ENCODE peak calls at places on chromosomes 3 and 15, in seven cellular contexts. One of them, this sample, is unnamed.

GRCh38 chr3:177521305-177521704 is 324.0 kb upstream of the TBL1XR1 start:
- DNase-seq in choroid plexus epithelial cell: no peak
- DNase-seq in neural crest cell: no peak
- DNase-seq in gastrocnemius medialis: no peak
- DNase-seq in AG04450: no peak
- DNase-seq in BJ: no peak
- DNase-seq in epithelial cell of esophagus: peak; percentile 90
- DNase-seq in this sample: no peak

GRCh38 chr3:184663756-184664155 is 48.1 kb downstream of the MAGEF1 start:
- DNase-seq in choroid plexus epithelial cell: no peak
- DNase-seq in neural crest cell: no peak
- DNase-seq in AG04450: no peak
- DNase-seq in BJ: peak; percentile 20
- DNase-seq in epithelial cell of esophagus: no peak
- DNase-seq in gastrocnemius medialis: no peak
- DNase-seq in this sample: peak; percentile 54

GRCh38 chr3:3296858-3297430 is 117.5 kb upstream of the CRBN start:
- DNase-seq in gastrocnemius medialis: no peak
- DNase-seq in BJ: no peak
- DNase-seq in choroid plexus epithelial cell: no peak
- DNase-seq in AG04450: no peak
- DNase-seq in neural crest cell: no peak
- DNase-seq in epithelial cell of esophagus: no peak
- DNase-seq in this sample: no peak

GRCh38 chr3:166837535-166837934 is 542.6 kb downstream of the ZBBX start:
- DNase-seq in BJ: no peak
- DNase-seq in gastrocnemius medialis: no peak
- DNase-seq in epithelial cell of esophagus: peak; percentile 62
- DNase-seq in choroid plexus epithelial cell: no peak
- DNase-seq in AG04450: no peak
- DNase-seq in neural crest cell: peak; percentile 3
- DNase-seq in this sample: no peak

GRCh38 chr15:47885921-47886320 is 168.6 kb downstream of the SEMA6D start:
- DNase-seq in choroid plexus epithelial cell: peak; percentile 51
- DNase-seq in epithelial cell of esophagus: peak; percentile 91
- DNase-seq in gastrocnemius medialis: no peak
- DNase-seq in BJ: peak; percentile 17
- DNase-seq in neural crest cell: no peak
- DNase-seq in AG04450: no peak
- DNase-seq in this sample: no peak

GRCh38 chr3:61250784-61251173 is 473 bp downstream of the FHIT start:
- DNase-seq in epithelial cell of esophagus: peak; percentile 77
- DNase-seq in BJ: no peak
- DNase-seq in choroid plexus epithelial cell: peak; percentile 9
- DNase-seq in gastrocnemius medialis: peak; percentile 33
- DNase-seq in AG04450: no peak
- DNase-seq in neural crest cell: peak; percentile 2
- DNase-seq in this sample: no peak

GRCh38 chr15:52097176-52097575 is 15.4 kb downstream of the BCL2L10 start:
- DNase-seq in AG04450: no peak
- DNase-seq in choroid plexus epithelial cell: peak; percentile 62
- DNase-seq in epithelial cell of esophagus: no peak
- DNase-seq in neural crest cell: no peak
- DNase-seq in gastrocnemius medialis: no peak
- DNase-seq in BJ: no peak
- DNase-seq in this sample: no peak

GRCh38 chr15:48695088-48695834 is 49.8 kb upstream of the FBN1 start:
- DNase-seq in BJ: peak; percentile 95
- DNase-seq in gastrocnemius medialis: no peak
- DNase-seq in AG04450: peak; percentile 53
- DNase-seq in choroid plexus epithelial cell: peak; percentile 86
- DNase-seq in epithelial cell of esophagus: peak; percentile 78
- DNase-seq in neural crest cell: no peak
- DNase-seq in this sample: peak; percentile 74

GRCh38 chr3:99892332-99892731 is 74.7 kb downstream of the CMSS1 start:
- DNase-seq in choroid plexus epithelial cell: no peak
- DNase-seq in AG04450: no peak
- DNase-seq in gastrocnemius medialis: no peak
- DNase-seq in neural crest cell: no peak
- DNase-seq in epithelial cell of esophagus: no peak
- DNase-seq in BJ: no peak
- DNase-seq in this sample: no peak

GRCh38 chr3:48416091-48416505 is 13.8 kb downstream of the PLXNB1 start:
- DNase-seq in epithelial cell of esophagus: no peak
- DNase-seq in gastrocnemius medialis: no peak
- DNase-seq in neural crest cell: no peak
- DNase-seq in AG04450: no peak
- DNase-seq in choroid plexus epithelial cell: no peak
- DNase-seq in BJ: no peak
- DNase-seq in this sample: no peak

GRCh38 chr3:30775070-30775469 is 119.4 kb downstream of the GADL1 start:
- DNase-seq in AG04450: no peak
- DNase-seq in gastrocnemius medialis: no peak
- DNase-seq in BJ: no peak
- DNase-seq in epithelial cell of esophagus: peak; percentile 71
- DNase-seq in choroid plexus epithelial cell: no peak
- DNase-seq in neural crest cell: no peak
- DNase-seq in this sample: no peak

GRCh38 chr3:53169045-53169831 is 8.2 kb downstream of the PRKCD start:
- DNase-seq in BJ: no peak
- DNase-seq in gastrocnemius medialis: no peak
- DNase-seq in neural crest cell: no peak
- DNase-seq in epithelial cell of esophagus: peak; percentile 42
- DNase-seq in choroid plexus epithelial cell: peak; percentile 41
- DNase-seq in AG04450: no peak
- DNase-seq in this sample: no peak

GRCh38 chr3:32303051-32303786 is 64.7 kb downstream of the CMTM8 start:
- DNase-seq in gastrocnemius medialis: no peak
- DNase-seq in choroid plexus epithelial cell: peak; percentile 61
- DNase-seq in neural crest cell: no peak
- DNase-seq in AG04450: no peak
- DNase-seq in BJ: no peak
- DNase-seq in epithelial cell of esophagus: no peak
- DNase-seq in this sample: no peak

GRCh38 chr3:43285644-43286043 is 696 bp upstream of the SNRK start:
- DNase-seq in neural crest cell: no peak
- DNase-seq in epithelial cell of esophagus: no peak
- DNase-seq in choroid plexus epithelial cell: no peak
- DNase-seq in BJ: no peak
- DNase-seq in gastrocnemius medialis: no peak
- DNase-seq in AG04450: no peak
- DNase-seq in this sample: no peak

GRCh38 chr3:187498211-187498610 is 130.0 kb downstream of the RTP4 start:
- DNase-seq in AG04450: no peak
- DNase-seq in gastrocnemius medialis: no peak
- DNase-seq in BJ: no peak
- DNase-seq in choroid plexus epithelial cell: no peak
- DNase-seq in epithelial cell of esophagus: no peak
- DNase-seq in neural crest cell: no peak
- DNase-seq in this sample: no peak

GRCh38 chr3:14333215-14333614 is 69.2 kb upstream of the SLC6A6 start:
- DNase-seq in epithelial cell of esophagus: no peak
- DNase-seq in gastrocnemius medialis: no peak
- DNase-seq in BJ: no peak
- DNase-seq in AG04450: no peak
- DNase-seq in neural crest cell: no peak
- DNase-seq in choroid plexus epithelial cell: no peak
- DNase-seq in this sample: no peak

GRCh38 chr3:129104498-129105079 is 17.0 kb downstream of the RAB43 start:
- DNase-seq in choroid plexus epithelial cell: no peak
- DNase-seq in AG04450: no peak
- DNase-seq in neural crest cell: no peak
- DNase-seq in BJ: no peak
- DNase-seq in gastrocnemius medialis: no peak
- DNase-seq in epithelial cell of esophagus: no peak
- DNase-seq in this sample: no peak

GRCh38 chr15:66838671-66839239 is 136.7 kb downstream of the SMAD6 start:
- DNase-seq in BJ: no peak
- DNase-seq in choroid plexus epithelial cell: peak; percentile 77
- DNase-seq in neural crest cell: no peak
- DNase-seq in epithelial cell of esophagus: peak; percentile 38
- DNase-seq in AG04450: no peak
- DNase-seq in gastrocnemius medialis: no peak
- DNase-seq in this sample: no peak

GRCh38 chr3:61768284-61769012 is 207.1 kb downstream of the PTPRG start:
- DNase-seq in neural crest cell: no peak
- DNase-seq in gastrocnemius medialis: no peak
- DNase-seq in BJ: no peak
- DNase-seq in epithelial cell of esophagus: peak; percentile 74
- DNase-seq in choroid plexus epithelial cell: peak; percentile 24
- DNase-seq in AG04450: no peak
- DNase-seq in this sample: no peak

GRCh38 chr15:65584241-65584640 is 26.7 kb downstream of the INTS14 start:
- DNase-seq in gastrocnemius medialis: no peak
- DNase-seq in neural crest cell: no peak
- DNase-seq in BJ: no peak
- DNase-seq in choroid plexus epithelial cell: no peak
- DNase-seq in AG04450: no peak
- DNase-seq in epithelial cell of esophagus: no peak
- DNase-seq in this sample: no peak

GRCh38 chr3:51682079-51682478 is 11.0 kb downstream of the TEX264 start:
- DNase-seq in gastrocnemius medialis: peak; percentile 69
- DNase-seq in AG04450: peak; percentile 67
- DNase-seq in choroid plexus epithelial cell: peak; percentile 94
- DNase-seq in BJ: peak; percentile 52
- DNase-seq in epithelial cell of esophagus: peak; percentile 93
- DNase-seq in neural crest cell: peak; percentile 48
- DNase-seq in this sample: peak; percentile 64

GRCh38 chr3:72187131-72187530 is 402.2 kb upstream of the PROK2 start:
- DNase-seq in choroid plexus epithelial cell: peak; percentile 10
- DNase-seq in BJ: no peak
- DNase-seq in neural crest cell: no peak
- DNase-seq in gastrocnemius medialis: no peak
- DNase-seq in AG04450: no peak
- DNase-seq in epithelial cell of esophagus: no peak
- DNase-seq in this sample: no peak
- TF ChIP-seq CTCF in choroid plexus epithelial cell: peak; percentile 34
- TF ChIP-seq CTCF in BJ: no peak
- TF ChIP-seq CTCF in neural crest cell: no peak
- TF ChIP-seq CTCF in gastrocnemius medialis: no peak
- TF ChIP-seq CTCF in AG04450: peak; percentile 6
- TF ChIP-seq CTCF in epithelial cell of esophagus: no peak
- TF ChIP-seq CTCF in this sample: no peak

GRCh38 chr3:12541625-12542024 is 3.7 kb downstream of the MKRN2OS start:
- DNase-seq in epithelial cell of esophagus: peak; percentile 40
- DNase-seq in gastrocnemius medialis: no peak
- DNase-seq in choroid plexus epithelial cell: no peak
- DNase-seq in BJ: no peak
- DNase-seq in neural crest cell: no peak
- DNase-seq in AG04450: no peak
- DNase-seq in this sample: no peak

GRCh38 chr3:12532182-12532581 is 13.1 kb downstream of the MKRN2OS start:
- DNase-seq in neural crest cell: no peak
- DNase-seq in epithelial cell of esophagus: no peak
- DNase-seq in BJ: no peak
- DNase-seq in AG04450: no peak
- DNase-seq in gastrocnemius medialis: no peak
- DNase-seq in choroid plexus epithelial cell: no peak
- DNase-seq in this sample: no peak

DNA sequence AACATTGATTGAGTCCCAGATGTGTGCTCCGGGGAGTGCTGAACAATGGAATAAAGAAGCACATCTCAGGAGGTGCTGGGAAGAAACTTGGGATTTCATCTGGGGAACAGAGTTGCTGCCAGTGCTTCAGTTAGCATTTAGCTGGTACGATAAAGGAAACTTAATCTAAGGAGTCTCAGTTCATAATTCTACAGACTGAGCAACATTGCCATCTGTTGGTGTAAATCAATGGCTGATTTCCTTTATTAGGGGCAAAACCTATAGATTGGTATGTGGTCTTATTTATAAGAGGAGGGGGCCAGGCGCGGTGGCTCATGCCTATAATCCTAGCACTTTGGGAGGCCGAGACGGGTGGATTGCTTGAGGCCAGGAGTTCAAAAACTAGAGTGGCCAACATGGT is 8.9 kb downstream of the MKRN2OS start:
- DNase-seq in epithelial cell of esophagus: no peak
- DNase-seq in choroid plexus epithelial cell: peak; percentile 62
- DNase-seq in neural crest cell: no peak
- DNase-seq in gastrocnemius medialis: no peak
- DNase-seq in AG04450: no peak
- DNase-seq in BJ: no peak
- DNase-seq in this sample: no peak
- TF ChIP-seq CTCF in epithelial cell of esophagus: no peak
- TF ChIP-seq CTCF in choroid plexus epithelial cell: peak; percentile 59
- TF ChIP-seq CTCF in neural crest cell: no peak
- TF ChIP-seq CTCF in gastrocnemius medialis: peak; percentile 8
- TF ChIP-seq CTCF in AG04450: peak; percentile 56
- TF ChIP-seq CTCF in BJ: peak; percentile 30
- TF ChIP-seq CTCF in this sample: peak; percentile 25

GRCh38 chr3:151766454-151766853 is 32.7 kb downstream of the AADACL2 start:
- DNase-seq in BJ: no peak
- DNase-seq in choroid plexus epithelial cell: peak; percentile 61
- DNase-seq in neural crest cell: no peak
- DNase-seq in epithelial cell of esophagus: peak; percentile 38
- DNase-seq in gastrocnemius medialis: no peak
- DNase-seq in AG04450: no peak
- DNase-seq in this sample: no peak
- TF ChIP-seq CTCF in BJ: no peak
- TF ChIP-seq CTCF in choroid plexus epithelial cell: no peak
- TF ChIP-seq CTCF in neural crest cell: no peak
- TF ChIP-seq CTCF in epithelial cell of esophagus: no peak
- TF ChIP-seq CTCF in gastrocnemius medialis: no peak
- TF ChIP-seq CTCF in AG04450: no peak
- TF ChIP-seq CTCF in this sample: no peak

GRCh38 chr15:55514414-55514850 is 6.4 kb upstream of the DNAAF4 start:
- DNase-seq in AG04450: no peak
- DNase-seq in neural crest cell: no peak
- DNase-seq in epithelial cell of esophagus: peak; percentile 68
- DNase-seq in BJ: no peak
- DNase-seq in choroid plexus epithelial cell: no peak
- DNase-seq in gastrocnemius medialis: no peak
- DNase-seq in this sample: no peak

GRCh38 chr15:55515991-55516776 is 8.2 kb upstream of the DNAAF4 start:
- DNase-seq in choroid plexus epithelial cell: no peak
- DNase-seq in gastrocnemius medialis: no peak
- DNase-seq in BJ: no peak
- DNase-seq in AG04450: no peak
- DNase-seq in neural crest cell: no peak
- DNase-seq in epithelial cell of esophagus: no peak
- DNase-seq in this sample: no peak

GRCh38 chr15:55522741-55523450 is 14.9 kb upstream of the DNAAF4 start:
- DNase-seq in gastrocnemius medialis: no peak
- DNase-seq in choroid plexus epithelial cell: no peak
- DNase-seq in neural crest cell: no peak
- DNase-seq in BJ: no peak
- DNase-seq in epithelial cell of esophagus: no peak
- DNase-seq in AG04450: no peak
- DNase-seq in this sample: no peak

GRCh38 chr15:55518009-55518408 is 10.0 kb upstream of the DNAAF4 start:
- DNase-seq in neural crest cell: no peak
- DNase-seq in gastrocnemius medialis: no peak
- DNase-seq in choroid plexus epithelial cell: no peak
- DNase-seq in epithelial cell of esophagus: no peak
- DNase-seq in BJ: no peak
- DNase-seq in AG04450: no peak
- DNase-seq in this sample: no peak

DNA sequence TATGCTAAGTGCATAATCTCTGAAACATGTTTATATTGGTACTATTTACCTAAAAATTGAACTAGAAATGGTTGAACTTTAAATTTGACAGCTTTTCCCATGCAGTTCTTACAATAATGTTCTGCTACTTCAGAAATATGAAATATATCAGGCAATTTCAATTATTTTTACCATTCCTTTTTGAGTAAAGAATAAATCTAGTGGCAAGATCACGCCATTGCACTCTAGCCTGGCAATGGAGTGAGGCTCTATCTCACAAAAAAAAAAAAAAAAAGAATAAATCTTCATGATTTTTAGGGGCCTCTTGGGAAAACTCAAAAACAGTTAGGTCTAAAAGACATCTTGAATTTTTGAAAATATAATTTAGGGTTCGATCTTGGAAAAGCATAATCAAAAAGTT is 10.6 kb upstream of the DNAAF4 start:
- DNase-seq in epithelial cell of esophagus: no peak
- DNase-seq in choroid plexus epithelial cell: peak; percentile 38
- DNase-seq in BJ: no peak
- DNase-seq in AG04450: no peak
- DNase-seq in gastrocnemius medialis: no peak
- DNase-seq in neural crest cell: no peak
- DNase-seq in this sample: no peak
- TF ChIP-seq CTCF in epithelial cell of esophagus: peak; percentile 31
- TF ChIP-seq CTCF in choroid plexus epithelial cell: peak; percentile 47
- TF ChIP-seq CTCF in BJ: no peak
- TF ChIP-seq CTCF in AG04450: peak; percentile 40
- TF ChIP-seq CTCF in gastrocnemius medialis: no peak
- TF ChIP-seq CTCF in neural crest cell: peak; percentile 55
- TF ChIP-seq CTCF in this sample: no peak

This sample was measured in AG09319.